ENCODE peak calls at places on chromosomes 2 and 18, in eight cellular contexts. S, B, Y, V, X, K, D and N are unnamed samples.
A peak's percentile ranks its signal among the peaks of the same experiment; 100 is the strongest.

GRCh38 chr2:72144412-72144745 is 3.3 kb downstream of the CYP26B1 start:
- DNase-seq in K (no peak), Y (no peak), V (no peak), X (no peak), D (no peak), S (no peak), B (peak; percentile 9), N (no peak)

GRCh38 chr18:78632111-78632541 is 347.5 kb upstream of the SALL3 start:
- DNase-seq in X (no peak), Y (no peak), S (no peak), D (no peak), B (no peak), K (no peak), V (no peak), N (no peak)

GRCh38 chr2:1553671-1554295 is 140.5 kb downstream of the TPO start:
- DNase-seq in V (peak; percentile 28), K (no peak), Y (no peak), X (peak; percentile 98), B (peak; percentile 39), S (no peak), D (no peak), N (no peak)

GRCh38 chr2:110946892-110947291 is 173.8 kb upstream of the BCL2L11 start:
- DNase-seq in V (no peak), X (no peak), S (no peak), B (no peak), Y (no peak), K (no peak), D (no peak), N (no peak)

GRCh38 chr2:33599175-33599942 is at the start of gene FAM98A:
- DNase-seq in S (peak; percentile 98), X (peak; percentile 99), K (peak; percentile 99), D (peak; percentile 98), Y (peak; percentile 97), V (peak; percentile 99), B (peak; percentile 99), N (peak; percentile 100)

GRCh38 chr2:33240178-33240577 is 236.3 kb upstream of the RASGRP3 start:
- DNase-seq in D (no peak), V (no peak), S (no peak), K (no peak), X (peak; percentile 62), Y (no peak), B (no peak), N (no peak)

GRCh38 chr2:179344280-179344961 is 79.8 kb upstream of the SESTD1 start:
- DNase-seq in S (no peak), Y (no peak), V (no peak), X (no peak), D (no peak), K (no peak), B (no peak), N (no peak)

GRCh38 chr18:13452851-13453524 is 234.4 kb downstream of the LDLRAD4 start:
- DNase-seq in X (no peak), V (no peak), Y (no peak), B (no peak), D (no peak), S (no peak), K (no peak), N (no peak)